ENCODE peak calls at places on chromosomes 5 and 9, in seven cellular contexts. One of them, this sample, is unnamed. For H3K4me1, the result is how much of the 10 kb centered on the place peaks cover.

GRCh38 chr5:5320062-5320805 is 102.2 kb upstream of the ICE1 start:
- DNase-seq in fibroblast of lung: no peak
- DNase-seq in left ventricle myocardium inferior: no peak
- DNase-seq in aorta: no peak
- DNase-seq in IMR-90: no peak
- DNase-seq in sigmoid colon: no peak
- DNase-seq in Peyer's patch: no peak
- DNase-seq in this sample: no peak

GRCh38 chr9:117335797-117336435 is 78.9 kb downstream of the ASTN2 start:
- DNase-seq in Peyer's patch: no peak
- DNase-seq in IMR-90: no peak
- DNase-seq in left ventricle myocardium inferior: no peak
- DNase-seq in fibroblast of lung: no peak
- DNase-seq in sigmoid colon: no peak
- DNase-seq in aorta: no peak
- DNase-seq in this sample: no peak

GRCh38 chr5:13909271-13909670 is 35.2 kb downstream of the DNAH5 start:
- DNase-seq in aorta: no peak
- DNase-seq in left ventricle myocardium inferior: no peak
- DNase-seq in Peyer's patch: no peak
- DNase-seq in fibroblast of lung: no peak
- DNase-seq in sigmoid colon: no peak
- DNase-seq in IMR-90: no peak
- DNase-seq in this sample: no peak

GRCh38 chr5:114649878-114650277 is 288.0 kb downstream of the KCNN2 start:
- DNase-seq in sigmoid colon: no peak
- DNase-seq in aorta: no peak
- DNase-seq in Peyer's patch: no peak
- DNase-seq in left ventricle myocardium inferior: no peak
- DNase-seq in IMR-90: no peak
- DNase-seq in fibroblast of lung: no peak
- DNase-seq in this sample: no peak

GRCh38 chr9:38295751-38296150 is 96.8 kb upstream of the ALDH1B1 start:
- DNase-seq in fibroblast of lung: no peak
- DNase-seq in left ventricle myocardium inferior: no peak
- DNase-seq in aorta: no peak
- DNase-seq in IMR-90: no peak
- DNase-seq in sigmoid colon: no peak
- DNase-seq in Peyer's patch: no peak
- DNase-seq in this sample: no peak

GRCh38 chr5:168426864-168427172 is 59.5 kb upstream of the RARS1 start:
- DNase-seq in left ventricle myocardium inferior: no peak
- DNase-seq in IMR-90: no peak
- DNase-seq in Peyer's patch: no peak
- DNase-seq in aorta: no peak
- DNase-seq in fibroblast of lung: no peak
- DNase-seq in sigmoid colon: no peak
- DNase-seq in this sample: no peak

GRCh38 chr9:35976726-35977125 is 18.8 kb upstream of the OR2S2 start:
- DNase-seq in Peyer's patch: no peak
- DNase-seq in IMR-90: no peak
- DNase-seq in aorta: no peak
- DNase-seq in left ventricle myocardium inferior: no peak
- DNase-seq in fibroblast of lung: no peak
- DNase-seq in sigmoid colon: no peak
- DNase-seq in this sample: no peak

GRCh38 chr9:77374266-77374665 is 196.9 kb downstream of the VPS13A start:
- DNase-seq in Peyer's patch: no peak
- DNase-seq in IMR-90: peak
- DNase-seq in fibroblast of lung: peak
- DNase-seq in aorta: no peak
- DNase-seq in sigmoid colon: no peak
- DNase-seq in left ventricle myocardium inferior: no peak
- DNase-seq in this sample: no peak

GRCh38 chr9:9004844-9005243 is 1205.3 kb upstream of the DMAC1 start:
- DNase-seq in sigmoid colon: no peak
- DNase-seq in fibroblast of lung: no peak
- DNase-seq in IMR-90: no peak
- DNase-seq in left ventricle myocardium inferior: no peak
- DNase-seq in aorta: no peak
- DNase-seq in Peyer's patch: no peak
- DNase-seq in this sample: no peak

GRCh38 chr5:2999926-3000325 is 248.4 kb upstream of the IRX2 start:
- DNase-seq in sigmoid colon: no peak
- DNase-seq in Peyer's patch: no peak
- DNase-seq in aorta: no peak
- DNase-seq in fibroblast of lung: no peak
- DNase-seq in IMR-90: no peak
- DNase-seq in left ventricle myocardium inferior: no peak
- DNase-seq in this sample: no peak

GRCh38 chr5:150779397-150780179 is 1.0 kb downstream of the SMIM3 start:
- DNase-seq in sigmoid colon: peak
- DNase-seq in left ventricle myocardium inferior: no peak
- DNase-seq in fibroblast of lung: peak
- DNase-seq in IMR-90: peak
- DNase-seq in aorta: no peak
- DNase-seq in Peyer's patch: no peak
- DNase-seq in this sample: no peak

GRCh38 chr5:67206381-67207328 is 10.1 kb upstream of the CD180 start:
- DNase-seq in sigmoid colon: peak
- DNase-seq in aorta: no peak
- DNase-seq in fibroblast of lung: peak
- DNase-seq in IMR-90: peak
- DNase-seq in left ventricle myocardium inferior: no peak
- DNase-seq in Peyer's patch: peak
- DNase-seq in this sample: no peak

GRCh38 chr5:91223886-91224285 is 159.2 kb downstream of the ARRDC3 start:
- DNase-seq in sigmoid colon: no peak
- DNase-seq in aorta: no peak
- DNase-seq in left ventricle myocardium inferior: no peak
- DNase-seq in fibroblast of lung: peak
- DNase-seq in IMR-90: peak
- DNase-seq in Peyer's patch: no peak
- DNase-seq in this sample: no peak

GRCh38 chr5:78530342-78531096 is 118.1 kb downstream of the LHFPL2 start:
- DNase-seq in fibroblast of lung: peak
- DNase-seq in left ventricle myocardium inferior: no peak
- DNase-seq in aorta: no peak
- DNase-seq in sigmoid colon: no peak
- DNase-seq in IMR-90: peak
- DNase-seq in Peyer's patch: no peak
- DNase-seq in this sample: no peak

GRCh38 chr5:163578652-163579051 is 73.2 kb downstream of the MAT2B start:
- DNase-seq in IMR-90: no peak
- DNase-seq in Peyer's patch: no peak
- DNase-seq in fibroblast of lung: no peak
- DNase-seq in aorta: no peak
- DNase-seq in left ventricle myocardium inferior: no peak
- DNase-seq in sigmoid colon: no peak
- DNase-seq in this sample: no peak

GRCh38 chr9:132986114-132986513 is 7.6 kb downstream of the GFI1B start:
- DNase-seq in left ventricle myocardium inferior: peak
- DNase-seq in sigmoid colon: no peak
- DNase-seq in aorta: no peak
- DNase-seq in fibroblast of lung: no peak
- DNase-seq in IMR-90: no peak
- DNase-seq in Peyer's patch: no peak
- DNase-seq in this sample: peak

GRCh38 chr9:72292184-72292787 is 72.7 kb downstream of the ZFAND5 start:
- DNase-seq in fibroblast of lung: peak
- DNase-seq in left ventricle myocardium inferior: no peak
- DNase-seq in aorta: no peak
- DNase-seq in sigmoid colon: no peak
- DNase-seq in IMR-90: peak
- DNase-seq in Peyer's patch: no peak
- DNase-seq in this sample: no peak

GRCh38 chr5:89016741-89017312 is 133.8 kb upstream of the MEF2C start:
- DNase-seq in Peyer's patch: no peak
- DNase-seq in sigmoid colon: no peak
- DNase-seq in fibroblast of lung: no peak
- DNase-seq in aorta: no peak
- DNase-seq in IMR-90: no peak
- DNase-seq in left ventricle myocardium inferior: no peak
- DNase-seq in this sample: no peak

GRCh38 chr9:137515338-137515724 is 34.9 kb downstream of the PNPLA7 start:
- DNase-seq in aorta: no peak
- DNase-seq in left ventricle myocardium inferior: no peak
- DNase-seq in Peyer's patch: no peak
- DNase-seq in fibroblast of lung: no peak
- DNase-seq in sigmoid colon: no peak
- DNase-seq in IMR-90: no peak
- DNase-seq in this sample: no peak

GRCh38 chr5:131364507-131365050 is 100.7 kb downstream of the CDC42SE2 start:
- DNase-seq in fibroblast of lung: no peak
- DNase-seq in IMR-90: no peak
- DNase-seq in aorta: no peak
- DNase-seq in left ventricle myocardium inferior: no peak
- DNase-seq in Peyer's patch: no peak
- DNase-seq in sigmoid colon: no peak
- DNase-seq in this sample: no peak

GRCh38 chr5:1297243-1297642 is 2.4 kb upstream of the TERT start:
- DNase-seq in Peyer's patch: no peak
- DNase-seq in aorta: no peak
- DNase-seq in sigmoid colon: peak
- DNase-seq in fibroblast of lung: no peak
- DNase-seq in left ventricle myocardium inferior: no peak
- DNase-seq in IMR-90: no peak
- DNase-seq in this sample: no peak

DNA sequence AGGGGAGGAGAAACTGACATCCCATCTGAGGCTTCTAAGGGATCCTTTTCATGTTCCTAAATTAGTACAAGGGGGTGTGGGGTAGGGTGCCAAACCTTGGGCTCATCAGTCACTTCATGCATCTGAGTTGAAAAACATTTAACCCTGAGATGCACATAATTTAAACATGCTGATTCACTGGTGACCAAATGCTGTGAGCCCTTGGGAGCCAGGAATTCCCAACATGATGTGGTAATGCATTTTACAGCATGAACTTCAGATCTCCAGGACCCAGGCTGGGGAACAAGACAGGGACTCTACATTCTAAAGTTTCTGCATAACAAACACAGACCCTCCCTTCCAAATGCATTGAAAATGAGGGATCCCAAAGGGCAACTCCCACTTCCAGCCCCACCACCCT is 322.2 kb downstream of the NDUFS4 start:
- DNase-seq in fibroblast of lung: peak
- DNase-seq in Peyer's patch: no peak
- DNase-seq in aorta: no peak
- DNase-seq in IMR-90: peak
- DNase-seq in sigmoid colon: no peak
- DNase-seq in left ventricle myocardium inferior: no peak
- DNase-seq in this sample: no peak
- H3K4me1 ChIP-seq in fibroblast of lung: under half
- H3K4me1 ChIP-seq in Peyer's patch: under half
- H3K4me1 ChIP-seq in aorta: under half
- H3K4me1 ChIP-seq in IMR-90: under half
- H3K4me1 ChIP-seq in sigmoid colon: under half
- H3K4me1 ChIP-seq in left ventricle myocardium inferior: under half
- H3K4me1 ChIP-seq in this sample: under half

DNA sequence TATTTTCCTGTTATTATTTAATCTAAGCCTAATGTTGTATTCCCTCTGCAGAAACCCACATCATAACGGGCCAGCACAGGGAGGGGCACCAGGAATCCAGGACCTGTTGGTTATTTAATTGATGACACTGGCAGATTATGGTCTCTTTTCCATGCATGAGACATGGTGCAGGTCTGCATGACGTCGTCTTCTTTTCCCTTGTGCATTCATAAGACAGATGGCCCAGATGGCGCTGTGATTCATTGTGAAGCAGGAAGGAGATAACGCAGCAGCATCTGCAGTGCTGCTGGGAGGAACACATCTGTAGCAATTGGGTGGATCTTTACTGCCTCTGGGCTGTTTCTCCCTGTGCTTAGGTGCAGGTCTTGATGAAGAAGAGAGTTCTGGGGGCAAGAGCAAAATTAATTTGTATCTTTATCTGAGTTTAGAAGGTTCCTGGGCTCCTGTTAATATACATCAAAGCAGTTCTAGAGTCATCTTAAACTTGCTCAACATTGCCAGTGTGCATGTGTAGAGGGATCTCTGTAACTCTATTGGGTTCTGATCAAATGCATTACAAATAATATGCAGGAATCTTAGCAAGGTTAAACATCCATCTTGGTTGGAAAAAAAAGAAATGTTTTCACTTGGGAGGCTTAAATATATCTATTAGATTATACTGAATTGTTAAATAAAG is 176.1 kb downstream of the PCSK1 start:
- DNase-seq in Peyer's patch: no peak
- DNase-seq in fibroblast of lung: peak
- DNase-seq in IMR-90: peak
- DNase-seq in aorta: no peak
- DNase-seq in left ventricle myocardium inferior: no peak
- DNase-seq in sigmoid colon: no peak
- DNase-seq in this sample: no peak
- H3K4me1 ChIP-seq in Peyer's patch: under half
- H3K4me1 ChIP-seq in fibroblast of lung: under half
- H3K4me1 ChIP-seq in IMR-90: under half
- H3K4me1 ChIP-seq in aorta: under half
- H3K4me1 ChIP-seq in left ventricle myocardium inferior: under half
- H3K4me1 ChIP-seq in sigmoid colon: under half
- H3K4me1 ChIP-seq in this sample: under half

DNA sequence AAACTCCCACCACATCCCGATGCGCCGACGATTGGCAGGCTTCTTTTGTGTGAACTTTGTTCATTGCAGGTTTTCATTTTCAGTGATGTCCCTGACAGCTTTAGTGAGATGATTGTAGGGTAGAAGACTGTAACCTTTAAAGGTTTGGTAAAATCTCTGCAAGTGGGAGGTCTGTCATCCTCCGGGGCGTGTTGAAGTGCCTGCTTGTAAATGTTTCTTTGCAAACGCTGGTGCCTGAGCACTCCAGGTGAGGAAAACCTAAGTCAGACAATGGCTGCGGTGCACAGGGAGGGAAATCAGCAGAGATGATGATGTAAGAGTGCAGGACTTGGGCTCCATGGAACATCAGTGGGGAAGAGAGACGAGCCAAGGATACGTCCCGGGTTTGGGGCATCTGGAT is 228.1 kb downstream of the DRD1 start:
- DNase-seq in left ventricle myocardium inferior: no peak
- DNase-seq in IMR-90: no peak
- DNase-seq in sigmoid colon: no peak
- DNase-seq in aorta: no peak
- DNase-seq in Peyer's patch: no peak
- DNase-seq in fibroblast of lung: no peak
- DNase-seq in this sample: no peak
- H3K4me1 ChIP-seq in left ventricle myocardium inferior: under half
- H3K4me1 ChIP-seq in IMR-90: under half
- H3K4me1 ChIP-seq in sigmoid colon: under half
- H3K4me1 ChIP-seq in aorta: under half
- H3K4me1 ChIP-seq in Peyer's patch: under half
- H3K4me1 ChIP-seq in fibroblast of lung: under half
- H3K4me1 ChIP-seq in this sample: under half

DNA sequence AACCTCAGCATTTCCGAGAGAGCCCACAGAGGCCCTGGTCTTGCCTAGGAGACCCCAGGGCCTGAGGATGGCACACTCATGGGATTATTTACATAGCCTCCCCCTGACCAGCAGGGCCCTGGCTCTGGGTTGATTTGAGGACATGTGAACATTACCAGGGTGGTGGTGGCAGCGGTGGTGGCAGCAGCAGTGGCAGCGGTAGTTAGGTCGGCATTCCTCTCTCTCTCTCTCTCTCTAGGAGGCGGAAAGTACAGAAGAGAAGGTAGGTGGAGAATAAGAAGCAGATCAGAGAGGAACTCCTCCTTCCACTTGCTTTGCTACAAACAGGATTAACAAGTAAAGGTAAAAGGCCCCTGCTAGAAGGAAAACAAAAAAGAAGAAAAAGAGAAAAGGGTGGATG is 39.3 kb downstream of the B4GALT1 start:
- DNase-seq in aorta: no peak
- DNase-seq in IMR-90: no peak
- DNase-seq in fibroblast of lung: no peak
- DNase-seq in sigmoid colon: peak
- DNase-seq in Peyer's patch: no peak
- DNase-seq in left ventricle myocardium inferior: no peak
- DNase-seq in this sample: no peak
- H3K4me1 ChIP-seq in aorta: under half
- H3K4me1 ChIP-seq in IMR-90: under half
- H3K4me1 ChIP-seq in fibroblast of lung: under half
- H3K4me1 ChIP-seq in sigmoid colon: under half
- H3K4me1 ChIP-seq in Peyer's patch: under half
- H3K4me1 ChIP-seq in left ventricle myocardium inferior: half or more
- H3K4me1 ChIP-seq in this sample: half or more